ENCODE peak calls at places on chromosomes 4 and X, in ten cellular contexts. T is psoas muscle; Y is endodermal cell; S is HAP-1; W is Peyer's patch; X is pancreas; I is small intestine; L is CD4-positive, alpha-beta T cell; C is MG63; B is BJ. H is an unnamed sample. For H3K27me3, the result is how much of the 10 kb centered on the place peaks cover.

GRCh38 chr4:54082168-54082567 is 17.8 kb upstream of the CHIC2 start:
- DNase-seq in T (no peak), Y (no peak), S (no peak), W (no peak), X (no peak), I (peak), L (no peak), C (peak), B (peak), H (peak)

GRCh38 chr4:100641326-100641725 is 123.5 kb upstream of the EMCN start:
- DNase-seq in T (no peak), Y (no peak), S (no peak), W (no peak), X (no peak), I (no peak), L (no peak), C (no peak), B (no peak), H (peak)

GRCh38 chr4:146790515-146790914 is 151.8 kb downstream of the POU4F2 start:
- DNase-seq in T (no peak), Y (no peak), S (no peak), W (no peak), X (no peak), I (no peak), L (no peak), C (no peak), B (no peak), H (no peak)

GRCh38 chr4:53935780-53936179 is 128.6 kb downstream of the CHIC2 start:
- DNase-seq in T (no peak), Y (no peak), S (no peak), W (no peak), X (no peak), I (no peak), L (no peak), C (no peak), B (peak), H (no peak)

GRCh38 chrX:97984641-97985040 is 1100.9 kb downstream of the RPA4 start:
- DNase-seq in T (no peak), Y (peak), S (peak), W (no peak), X (no peak), I (no peak), L (no peak), C (peak), B (no peak), H (no peak)

GRCh38 chr4:110633358-110634319 is 10.8 kb upstream of the PITX2 start:
- DNase-seq in T (no peak), Y (peak), S (no peak), W (no peak), X (no peak), I (no peak), L (no peak), C (no peak), B (no peak), H (no peak)

GRCh38 chr4:125590158-125590557 is 275.4 kb downstream of the FAT4 start:
- DNase-seq in T (no peak), Y (no peak), S (no peak), W (no peak), X (no peak), I (peak), L (no peak), C (no peak), B (no peak), H (no peak)

GRCh38 chrX:32987139-32987538 is 224.2 kb downstream of the DMD start:
- DNase-seq in T (no peak), Y (peak), S (no peak), W (no peak), X (no peak), I (no peak), L (no peak), C (no peak), B (no peak), H (no peak)

GRCh38 chrX:65821721-65822496 is 154.5 kb downstream of the MSN start:
- DNase-seq in T (peak), Y (no peak), S (no peak), W (peak), X (no peak), I (peak), L (peak), C (peak), B (no peak), H (no peak)

GRCh38 chr4:2417196-2417764 is 1.2 kb downstream of the ZFYVE28 start:
- DNase-seq in T (no peak), Y (peak), S (no peak), W (no peak), X (no peak), I (peak), L (no peak), C (no peak), B (no peak), H (no peak)

GRCh38 chr4:19213388-19213787 is 1038.3 kb upstream of the SLIT2 start:
- DNase-seq in T (no peak), Y (no peak), S (peak), W (no peak), X (no peak), I (no peak), L (no peak), C (peak), B (no peak), H (no peak)

GRCh38 chr4:54843106-54843505 is 185.3 kb downstream of the KIT start:
- DNase-seq in T (no peak), Y (no peak), S (no peak), W (no peak), X (no peak), I (no peak), L (no peak), C (no peak), B (no peak), H (no peak)

GRCh38 chr4:110049951-110050925 is 137.6 kb downstream of the EGF start:
- DNase-seq in T (no peak), Y (peak), S (peak), W (peak), X (no peak), I (peak), L (peak), C (peak), B (no peak), H (peak)

GRCh38 chrX:24851776-24852175 is 158.1 kb downstream of the POLA1 start:
- DNase-seq in T (no peak), Y (no peak), S (no peak), W (no peak), X (no peak), I (no peak), L (no peak), C (no peak), B (no peak), H (no peak)
- H3K27me3 ChIP-seq in T (under half), Y (under half), S (under half), W (under half), X (under half), I (under half), L (under half), C (under half), B (under half), H (under half)

DNA sequence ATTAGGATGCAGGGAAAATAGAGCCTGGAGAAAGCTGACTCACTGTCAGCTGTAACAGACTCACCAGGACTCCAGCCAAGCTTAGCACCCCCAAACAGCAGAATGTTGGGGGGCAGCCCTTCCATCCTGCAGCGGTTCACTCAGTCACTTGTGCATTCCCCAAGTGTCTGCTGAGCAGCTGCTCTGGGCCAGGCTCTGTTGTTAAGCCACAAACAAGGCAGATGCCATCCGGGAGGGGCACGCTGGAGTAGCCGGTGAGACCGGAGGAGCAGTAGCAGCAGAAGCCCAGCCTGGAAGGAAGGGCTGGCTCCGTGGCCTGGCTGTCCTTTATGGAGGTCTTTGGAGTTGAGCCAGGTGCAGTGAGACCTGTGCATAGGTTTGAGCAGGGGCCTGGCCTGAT is 22.0 kb downstream of the CCNQ start:
- DNase-seq in T (no peak), Y (no peak), S (no peak), W (no peak), X (no peak), I (no peak), L (no peak), C (no peak), B (no peak), H (peak)
- H3K27me3 ChIP-seq in T (under half), Y (under half), S (under half), W (under half), X (under half), I (under half), L (under half), C (under half), B (under half), H (under half)

GRCh38 chrX:31153475-31154047 is 81.7 kb upstream of the FTHL17 start:
- DNase-seq in T (no peak), Y (no peak), S (no peak), W (no peak), X (no peak), I (no peak), L (no peak), C (no peak), B (no peak), H (no peak)

GRCh38 chrX:31154941-31155340 is 83.1 kb upstream of the FTHL17 start:
- DNase-seq in T (no peak), Y (no peak), S (no peak), W (no peak), X (no peak), I (peak), L (no peak), C (no peak), B (no peak), H (no peak)
- H3K27me3 ChIP-seq in T (under half), Y (under half), S (under half), W (under half), X (under half), I (under half), L (under half), C (under half), B (under half), H (under half)

GRCh38 chrX:95536111-95536510 is 1148.5 kb upstream of the DIAPH2 start:
- DNase-seq in T (no peak), Y (no peak), S (no peak), W (no peak), X (no peak), I (no peak), L (no peak), C (no peak), B (no peak), H (no peak)
- H3K27me3 ChIP-seq in T (under half), Y (under half), S (under half), W (under half), X (under half), I (under half), L (under half), C (under half), B (under half), H (under half)

GRCh38 chr4:7168106-7168505 is 24.2 kb upstream of the SORCS2 start:
- DNase-seq in T (no peak), Y (no peak), S (no peak), W (no peak), X (no peak), I (no peak), L (no peak), C (no peak), B (no peak), H (no peak)

GRCh38 chr4:7166286-7166685 is 26.1 kb upstream of the SORCS2 start:
- DNase-seq in T (no peak), Y (no peak), S (no peak), W (no peak), X (no peak), I (peak), L (no peak), C (no peak), B (no peak), H (no peak)

GRCh38 chr4:7166981-7167700 is 25.2 kb upstream of the SORCS2 start:
- DNase-seq in T (no peak), Y (peak), S (no peak), W (no peak), X (no peak), I (peak), L (no peak), C (no peak), B (no peak), H (no peak)

GRCh38 chr4:7167706-7168105 is 24.6 kb upstream of the SORCS2 start:
- DNase-seq in T (no peak), Y (peak), S (no peak), W (no peak), X (no peak), I (peak), L (no peak), C (no peak), B (no peak), H (no peak)

DNA sequence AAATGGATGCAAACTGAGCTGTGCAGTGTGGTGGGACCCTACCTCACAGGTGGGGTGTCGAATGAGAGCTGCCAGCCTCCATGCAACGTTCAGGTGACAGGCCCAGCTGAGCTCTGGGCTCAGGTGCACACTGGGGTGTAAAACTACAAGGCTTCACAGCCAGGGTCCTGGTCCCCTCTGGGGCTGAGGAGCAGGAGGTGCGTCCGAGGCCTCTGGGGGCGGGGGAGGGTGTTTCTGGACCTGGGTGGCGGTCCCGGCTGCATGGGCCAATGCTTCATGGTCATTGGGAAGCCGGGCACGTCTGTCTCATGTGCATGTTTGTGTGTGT is 26.5 kb upstream of the SORCS2 start:
- DNase-seq in T (no peak), Y (peak), S (no peak), W (no peak), X (no peak), I (no peak), L (no peak), C (no peak), B (no peak), H (no peak)
- H3K27me3 ChIP-seq in T (under half), Y (under half), S (under half), W (under half), X (under half), I (under half), L (under half), C (under half), B (under half), H (under half)

DNA sequence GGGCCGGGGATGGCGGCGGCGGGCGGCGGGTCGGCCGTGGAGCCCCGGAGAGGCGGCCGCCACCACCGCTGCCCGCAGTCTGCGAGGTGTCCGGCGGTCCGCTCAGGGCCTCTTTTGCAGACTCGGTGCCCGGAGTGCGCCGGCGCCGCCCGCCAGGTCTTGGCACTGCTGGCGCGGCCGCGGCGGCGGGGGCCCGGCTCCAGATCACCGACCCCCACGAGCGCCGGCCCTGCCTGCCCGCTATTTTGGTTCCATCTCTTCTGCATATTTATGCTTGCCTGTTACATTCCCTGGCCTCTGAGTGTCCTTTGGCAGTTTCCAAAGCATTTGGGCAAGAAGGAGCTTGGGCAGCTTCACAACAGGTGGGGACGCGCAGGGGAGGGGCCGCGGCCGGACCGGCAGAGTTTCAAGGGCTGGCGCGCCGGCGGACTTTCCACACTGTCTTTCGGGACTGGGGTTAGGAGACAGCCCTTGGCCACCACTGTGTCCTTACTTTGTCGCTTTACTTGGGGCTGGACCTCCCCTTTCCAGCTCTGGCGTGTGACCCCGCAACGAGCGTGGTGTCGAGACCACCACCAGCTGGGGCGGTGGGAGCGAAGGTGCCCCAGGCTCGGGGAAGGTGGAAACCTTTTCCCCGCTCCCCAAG is 668 bp upstream of the TAPT1 start:
- DNase-seq in T (peak), Y (peak), S (peak), W (peak), X (peak), I (peak), L (peak), C (peak), B (no peak), H (peak)
- H3K27me3 ChIP-seq in T (under half), Y (under half), S (under half), W (under half), X (under half), I (under half), L (under half), C (under half), B (under half), H (under half)

GRCh38 chrX:25018682-25019081 is 2.9 kb upstream of the ARX start:
- DNase-seq in T (no peak), Y (no peak), S (no peak), W (no peak), X (no peak), I (no peak), L (no peak), C (no peak), B (no peak), H (no peak)
- H3K27me3 ChIP-seq in T (half or more), Y (half or more), S (under half), W (under half), X (under half), I (under half), L (half or more), C (under half), B (under half), H (under half)

DNA sequence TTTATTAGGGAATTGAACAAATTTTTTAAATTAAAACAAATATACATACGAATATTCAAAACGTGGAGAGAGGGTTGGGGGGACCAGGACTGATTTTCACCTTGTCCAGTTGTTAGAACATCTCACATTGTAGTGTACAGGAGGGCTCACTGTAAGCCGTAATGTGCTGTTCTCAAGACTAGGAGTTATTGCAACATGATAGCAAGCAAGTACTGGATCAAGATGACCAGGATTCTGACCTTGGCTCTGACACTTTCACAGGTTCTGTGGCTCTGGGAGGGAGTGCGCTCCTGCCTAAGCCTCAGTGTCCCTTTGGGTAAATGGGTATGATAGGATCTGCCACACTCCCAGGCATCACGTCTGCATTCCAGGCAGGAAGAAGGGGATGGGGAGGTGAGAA is 59.0 kb downstream of the SORCS2 start:
- DNase-seq in T (no peak), Y (no peak), S (no peak), W (no peak), X (no peak), I (no peak), L (no peak), C (no peak), B (no peak), H (no peak)
- H3K27me3 ChIP-seq in T (under half), Y (under half), S (under half), W (under half), X (under half), I (under half), L (under half), C (under half), B (under half), H (under half)

DNA sequence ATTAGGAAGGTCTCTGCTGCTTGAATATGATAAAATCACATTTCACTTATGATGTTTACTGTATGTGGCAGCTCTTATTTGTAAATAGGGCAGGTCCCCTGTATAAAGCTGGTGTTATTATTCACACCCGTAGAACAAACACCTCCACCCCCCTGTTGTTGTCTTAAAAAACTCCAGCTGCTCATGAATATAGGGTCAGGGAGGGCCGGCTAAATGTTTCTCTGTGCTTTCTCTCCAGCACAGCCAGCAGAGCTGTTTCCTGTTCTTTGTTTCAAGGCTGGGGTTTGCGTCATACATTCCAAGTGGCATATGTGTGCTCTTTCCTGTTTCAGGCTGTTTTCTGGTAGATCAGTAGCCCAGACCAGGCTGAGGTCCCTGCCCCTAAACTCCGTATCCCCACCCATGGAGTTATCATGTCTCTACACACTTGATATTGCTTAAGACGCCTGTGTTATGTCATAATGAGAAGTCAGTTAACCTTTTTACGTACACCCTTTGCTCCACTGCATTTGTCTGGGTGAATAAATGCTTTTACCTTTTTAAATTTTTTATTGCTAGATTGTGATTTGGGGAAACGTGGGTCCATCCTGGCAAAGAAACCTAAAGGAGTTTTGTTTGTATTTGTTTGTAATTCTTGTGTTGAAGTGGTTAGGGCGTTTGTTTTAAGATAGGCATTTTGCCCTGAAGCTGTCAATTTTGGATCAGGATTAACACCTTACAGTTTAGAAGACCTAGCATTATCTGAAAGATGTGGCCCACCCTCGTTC is 3.2 kb downstream of the KLF3 start:
- DNase-seq in T (peak), Y (peak), S (peak), W (peak), X (peak), I (peak), L (peak), C (peak), B (peak), H (peak)
- H3K27me3 ChIP-seq in T (under half), Y (under half), S (under half), W (under half), X (under half), I (under half), L (under half), C (under half), B (under half), H (under half)

GRCh38 chrX:34918091-34918736 is 24.4 kb upstream of the FAM47B start:
- DNase-seq in T (no peak), Y (no peak), S (no peak), W (no peak), X (no peak), I (no peak), L (no peak), C (peak), B (no peak), H (no peak)
- H3K27me3 ChIP-seq in T (under half), Y (under half), S (under half), W (under half), X (under half), I (under half), L (under half), C (under half), B (under half), H (under half)